ENCODE peak calls at places on chromosomes 11 and 22, in five cellular contexts. One of them, this sample, is unnamed.
A peak's percentile ranks its signal among the peaks of the same experiment; 100 is the strongest.

GRCh38 chr11:93541884-93542752 is 1.1 kb downstream of the SMCO4 start:
- DNase-seq in A549: peak; percentile 38
- DNase-seq in esophagus squamous epithelium: no peak
- DNase-seq in gastrocnemius medialis: no peak
- DNase-seq in breast epithelium: no peak
- DNase-seq in this sample: peak; percentile 30

GRCh38 chr22:32698926-32699619 is 102.4 kb upstream of the TIMP3 start:
- DNase-seq in A549: no peak
- DNase-seq in esophagus squamous epithelium: no peak
- DNase-seq in gastrocnemius medialis: no peak
- DNase-seq in breast epithelium: no peak
- DNase-seq in this sample: peak; percentile 75

GRCh38 chr22:31044262-31044861 is 36.8 kb upstream of the SMTN start:
- DNase-seq in A549: no peak
- DNase-seq in esophagus squamous epithelium: no peak
- DNase-seq in gastrocnemius medialis: no peak
- DNase-seq in breast epithelium: peak; percentile 57
- DNase-seq in this sample: peak; percentile 89

GRCh38 chr11:130179396-130180306 is 20.1 kb downstream of the ST14 start:
- DNase-seq in A549: no peak
- DNase-seq in esophagus squamous epithelium: no peak
- DNase-seq in gastrocnemius medialis: no peak
- DNase-seq in breast epithelium: no peak
- DNase-seq in this sample: no peak

GRCh38 chr11:78789365-78789764 is 214.7 kb upstream of the NARS2 start:
- DNase-seq in A549: no peak
- DNase-seq in esophagus squamous epithelium: no peak
- DNase-seq in gastrocnemius medialis: no peak
- DNase-seq in breast epithelium: no peak
- DNase-seq in this sample: no peak

GRCh38 chr11:118370774-118371173 is 11.4 kb downstream of the UBE4A start:
- DNase-seq in A549: no peak
- DNase-seq in esophagus squamous epithelium: no peak
- DNase-seq in gastrocnemius medialis: no peak
- DNase-seq in breast epithelium: no peak
- DNase-seq in this sample: no peak

GRCh38 chr22:30169002-30169401 is 77.6 kb downstream of the LIF start:
- DNase-seq in A549: no peak
- DNase-seq in esophagus squamous epithelium: no peak
- DNase-seq in gastrocnemius medialis: no peak
- DNase-seq in breast epithelium: no peak
- DNase-seq in this sample: no peak

GRCh38 chr11:124793466-124794278 is 6.5 kb downstream of the MSANTD2 start:
- DNase-seq in A549: peak; percentile 40
- DNase-seq in esophagus squamous epithelium: no peak
- DNase-seq in gastrocnemius medialis: no peak
- DNase-seq in breast epithelium: no peak
- DNase-seq in this sample: no peak

GRCh38 chr22:27474112-27474571 is 327.4 kb downstream of the MN1 start:
- DNase-seq in A549: no peak
- DNase-seq in esophagus squamous epithelium: no peak
- DNase-seq in gastrocnemius medialis: no peak
- DNase-seq in breast epithelium: no peak
- DNase-seq in this sample: no peak

GRCh38 chr11:92269021-92269420 is 44.4 kb downstream of the FAT3 start:
- DNase-seq in A549: peak; percentile 26
- DNase-seq in esophagus squamous epithelium: no peak
- DNase-seq in gastrocnemius medialis: no peak
- DNase-seq in breast epithelium: no peak
- DNase-seq in this sample: no peak

GRCh38 chr11:124421043-124421442 is 3.6 kb downstream of the OR8B4 start:
- DNase-seq in A549: no peak
- DNase-seq in esophagus squamous epithelium: no peak
- DNase-seq in gastrocnemius medialis: no peak
- DNase-seq in breast epithelium: no peak
- DNase-seq in this sample: no peak

GRCh38 chr11:1549355-1550330 is 22.4 kb downstream of the DUSP8 start:
- DNase-seq in A549: no peak
- DNase-seq in esophagus squamous epithelium: no peak
- DNase-seq in gastrocnemius medialis: no peak
- DNase-seq in breast epithelium: no peak
- DNase-seq in this sample: no peak

GRCh38 chr22:44409211-44409648 is 88.8 kb downstream of the RTL6 start:
- DNase-seq in A549: no peak
- DNase-seq in esophagus squamous epithelium: no peak
- DNase-seq in gastrocnemius medialis: no peak
- DNase-seq in breast epithelium: peak; percentile 49
- DNase-seq in this sample: no peak

GRCh38 chr11:50246699-50247098 is 214.0 kb downstream of the OR4C45 start:
- DNase-seq in A549: no peak
- DNase-seq in esophagus squamous epithelium: no peak
- DNase-seq in gastrocnemius medialis: no peak
- DNase-seq in breast epithelium: no peak
- DNase-seq in this sample: no peak

GRCh38 chr22:46598737-46599424 is 21.3 kb upstream of the GRAMD4 start:
- DNase-seq in A549: no peak
- DNase-seq in esophagus squamous epithelium: no peak
- DNase-seq in gastrocnemius medialis: no peak
- DNase-seq in breast epithelium: no peak
- DNase-seq in this sample: no peak

GRCh38 chr22:26406118-26406517 is 22.9 kb upstream of the ASPHD2 start:
- DNase-seq in A549: no peak
- DNase-seq in esophagus squamous epithelium: no peak
- DNase-seq in gastrocnemius medialis: no peak
- DNase-seq in breast epithelium: no peak
- DNase-seq in this sample: no peak

GRCh38 chr11:57515332-57516060 is at the start of gene SLC43A1:
- DNase-seq in A549: peak; percentile 65
- DNase-seq in esophagus squamous epithelium: no peak
- DNase-seq in gastrocnemius medialis: peak; percentile 43
- DNase-seq in breast epithelium: no peak
- DNase-seq in this sample: peak; percentile 58

GRCh38 chr11:124070906-124071621 is 29.9 kb upstream of the OR10G7 start:
- DNase-seq in A549: peak; percentile 10
- DNase-seq in esophagus squamous epithelium: no peak
- DNase-seq in gastrocnemius medialis: peak; percentile 24
- DNase-seq in breast epithelium: peak; percentile 65
- DNase-seq in this sample: peak; percentile 28

GRCh38 chr22:30887418-30887817 is 81.2 kb downstream of the MORC2 start:
- DNase-seq in A549: no peak
- DNase-seq in esophagus squamous epithelium: no peak
- DNase-seq in gastrocnemius medialis: no peak
- DNase-seq in breast epithelium: peak; percentile 40
- DNase-seq in this sample: no peak

GRCh38 chr11:73783483-73784020 is 4.1 kb upstream of the MRPL48 start:
- DNase-seq in A549: no peak
- DNase-seq in esophagus squamous epithelium: no peak
- DNase-seq in gastrocnemius medialis: no peak
- DNase-seq in breast epithelium: no peak
- DNase-seq in this sample: no peak

GRCh38 chr11:108498046-108498815 is at the start of gene POGLUT3:
- DNase-seq in A549: peak; percentile 35
- DNase-seq in esophagus squamous epithelium: no peak
- DNase-seq in gastrocnemius medialis: peak; percentile 4
- DNase-seq in breast epithelium: no peak
- DNase-seq in this sample: peak; percentile 65

GRCh38 chr11:108628812-108629211 is 35.2 kb upstream of the EXPH5 start:
- DNase-seq in A549: no peak
- DNase-seq in esophagus squamous epithelium: no peak
- DNase-seq in gastrocnemius medialis: no peak
- DNase-seq in breast epithelium: no peak
- DNase-seq in this sample: no peak

GRCh38 chr11:94171693-94172440 is 43.2 kb downstream of the PANX1 start:
- DNase-seq in A549: peak; percentile 29
- DNase-seq in esophagus squamous epithelium: no peak
- DNase-seq in gastrocnemius medialis: no peak
- DNase-seq in breast epithelium: no peak
- DNase-seq in this sample: peak; percentile 24

GRCh38 chr11:6813651-6814050 is 14.2 kb upstream of the OR6A2 start:
- DNase-seq in A549: no peak
- DNase-seq in esophagus squamous epithelium: no peak
- DNase-seq in gastrocnemius medialis: no peak
- DNase-seq in breast epithelium: no peak
- DNase-seq in this sample: no peak

GRCh38 chr11:1146311-1146864 is 11.4 kb upstream of the MUC5AC start:
- DNase-seq in A549: no peak
- DNase-seq in esophagus squamous epithelium: no peak
- DNase-seq in gastrocnemius medialis: no peak
- DNase-seq in breast epithelium: no peak
- DNase-seq in this sample: no peak

GRCh38 chr11:123103326-123103980 is 41.5 kb upstream of the HSPA8 start:
- DNase-seq in A549: peak; percentile 26
- DNase-seq in esophagus squamous epithelium: no peak
- DNase-seq in gastrocnemius medialis: peak; percentile 33
- DNase-seq in breast epithelium: no peak
- DNase-seq in this sample: peak; percentile 66

GRCh38 chr11:7635137-7635536 is 38.2 kb downstream of the CYB5R2 start:
- DNase-seq in A549: no peak
- DNase-seq in esophagus squamous epithelium: no peak
- DNase-seq in gastrocnemius medialis: no peak
- DNase-seq in breast epithelium: no peak
- DNase-seq in this sample: no peak

GRCh38 chr22:40519284-40519947 is 117.1 kb downstream of the MRTFA start:
- DNase-seq in A549: no peak
- DNase-seq in esophagus squamous epithelium: no peak
- DNase-seq in gastrocnemius medialis: no peak
- DNase-seq in breast epithelium: no peak
- DNase-seq in this sample: no peak

GRCh38 chr11:88320149-88320559 is 17.4 kb downstream of the CTSC start:
- DNase-seq in A549: no peak
- DNase-seq in esophagus squamous epithelium: no peak
- DNase-seq in gastrocnemius medialis: no peak
- DNase-seq in breast epithelium: no peak
- DNase-seq in this sample: no peak

GRCh38 chr11:61411589-61411988 is 18.2 kb downstream of the CPSF7 start:
- DNase-seq in A549: no peak
- DNase-seq in esophagus squamous epithelium: no peak
- DNase-seq in gastrocnemius medialis: no peak
- DNase-seq in breast epithelium: no peak
- DNase-seq in this sample: no peak
- H3K27ac ChIP-seq in A549: no peak overlapping the region
- H3K27ac ChIP-seq in esophagus squamous epithelium: no peak overlapping the region
- H3K27ac ChIP-seq in gastrocnemius medialis: no peak overlapping the region
- H3K27ac ChIP-seq in breast epithelium: no peak overlapping the region
- H3K27ac ChIP-seq in this sample: no peak overlapping the region

DNA sequence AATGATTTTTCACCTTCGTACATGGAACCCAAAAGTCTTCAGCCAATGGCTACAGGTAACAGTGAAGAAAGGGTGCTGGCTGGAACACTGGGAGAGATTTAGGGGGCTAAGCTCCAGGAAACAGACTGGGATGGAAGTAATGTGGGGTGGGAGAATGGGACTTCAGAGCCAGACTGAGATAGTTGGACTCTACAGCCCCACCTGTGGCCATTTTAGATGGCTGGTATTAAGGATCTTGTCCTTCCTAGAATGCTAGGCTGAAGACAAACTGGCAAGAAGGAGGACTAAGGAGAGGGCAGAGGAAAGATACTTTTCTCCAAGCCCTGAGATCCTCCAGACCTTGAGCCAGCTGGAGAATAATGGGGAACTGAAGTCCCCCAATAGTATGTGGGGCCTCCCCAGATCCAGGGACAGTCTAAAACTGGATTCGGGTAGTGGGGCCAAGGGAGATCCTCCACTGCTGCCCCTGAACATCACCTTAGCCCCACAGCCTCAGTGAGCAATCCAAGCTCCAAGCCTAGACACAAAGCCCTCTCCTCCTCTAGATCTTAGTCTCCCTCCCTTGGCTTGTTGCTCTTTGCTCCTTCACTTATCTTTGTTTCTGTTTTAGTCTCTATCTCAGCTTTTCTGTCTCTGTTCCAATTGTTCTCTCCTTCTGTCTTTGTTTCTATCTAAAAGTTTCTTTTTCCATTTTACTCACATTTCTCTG is 16.1 kb upstream of the RRAS2 start:
- DNase-seq in A549: no peak
- DNase-seq in esophagus squamous epithelium: no peak
- DNase-seq in gastrocnemius medialis: no peak
- DNase-seq in breast epithelium: no peak
- DNase-seq in this sample: no peak
- TF ChIP-seq CTCF in A549: no peak
- TF ChIP-seq CTCF in esophagus squamous epithelium: no peak
- TF ChIP-seq CTCF in gastrocnemius medialis: no peak
- TF ChIP-seq CTCF in breast epithelium: no peak
- TF ChIP-seq CTCF in this sample: no peak

GRCh38 chr11:76448506-76448905 is 3.7 kb downstream of the EMSY start:
- DNase-seq in A549: no peak
- DNase-seq in esophagus squamous epithelium: no peak
- DNase-seq in gastrocnemius medialis: no peak
- DNase-seq in breast epithelium: no peak
- DNase-seq in this sample: no peak

GRCh38 chr11:76443254-76443935 is 1.4 kb upstream of the EMSY start:
- DNase-seq in A549: no peak
- DNase-seq in esophagus squamous epithelium: no peak
- DNase-seq in gastrocnemius medialis: no peak
- DNase-seq in breast epithelium: no peak
- DNase-seq in this sample: no peak

GRCh38 chr11:76444065-76444383 is 794 bp upstream of the EMSY start:
- DNase-seq in A549: no peak
- DNase-seq in esophagus squamous epithelium: no peak
- DNase-seq in gastrocnemius medialis: no peak
- DNase-seq in breast epithelium: no peak
- DNase-seq in this sample: no peak

GRCh38 chr11:76444384-76445121 is at the start of gene EMSY:
- DNase-seq in A549: peak; percentile 94
- DNase-seq in esophagus squamous epithelium: peak; percentile 77
- DNase-seq in gastrocnemius medialis: peak; percentile 98
- DNase-seq in breast epithelium: peak; percentile 94
- DNase-seq in this sample: peak; percentile 97

GRCh38 chr11:76445122-76446084 is 585 bp downstream of the EMSY start:
- DNase-seq in A549: peak; percentile 87
- DNase-seq in esophagus squamous epithelium: peak; percentile 25
- DNase-seq in gastrocnemius medialis: peak; percentile 47
- DNase-seq in breast epithelium: peak; percentile 73
- DNase-seq in this sample: peak; percentile 63
- TF ChIP-seq POLR2A in A549: peak; percentile 31
- TF ChIP-seq POLR2A in esophagus squamous epithelium: peak; percentile 56
- TF ChIP-seq POLR2A in gastrocnemius medialis: peak; percentile 52
- TF ChIP-seq POLR2A in breast epithelium: no peak
- TF ChIP-seq POLR2A in this sample: peak; percentile 37

DNA sequence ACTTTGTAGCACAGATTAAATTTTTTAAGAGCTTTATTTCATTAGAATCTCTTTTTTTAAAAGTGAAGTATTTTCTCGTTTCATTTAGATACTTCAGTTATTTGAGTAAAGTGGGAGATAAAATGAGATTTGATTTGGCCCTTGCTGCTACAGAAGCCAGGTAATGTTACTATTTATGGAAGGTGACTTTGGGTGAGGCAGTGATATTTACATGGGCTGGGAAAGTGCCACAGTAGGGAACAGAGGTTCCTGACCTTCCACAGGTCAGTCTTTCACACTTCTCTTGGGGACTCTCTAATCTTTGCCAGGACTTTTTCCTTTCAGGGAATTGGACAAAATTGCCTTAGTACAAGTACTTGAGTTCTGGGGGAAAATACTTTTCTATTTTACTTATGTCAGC is 20.4 kb downstream of the CTR9 start:
- DNase-seq in A549: no peak
- DNase-seq in esophagus squamous epithelium: no peak
- DNase-seq in gastrocnemius medialis: no peak
- DNase-seq in breast epithelium: no peak
- DNase-seq in this sample: no peak
- H3K27ac ChIP-seq in A549: no peak overlapping the region
- H3K27ac ChIP-seq in esophagus squamous epithelium: no peak overlapping the region
- H3K27ac ChIP-seq in gastrocnemius medialis: peak overlapping the region; percentile 70
- H3K27ac ChIP-seq in breast epithelium: no peak overlapping the region
- H3K27ac ChIP-seq in this sample: no peak overlapping the region

GRCh38 chr11:83306385-83307080 is 20.4 kb upstream of the CCDC90B start:
- DNase-seq in A549: no peak
- DNase-seq in esophagus squamous epithelium: no peak
- DNase-seq in gastrocnemius medialis: no peak
- DNase-seq in breast epithelium: no peak
- DNase-seq in this sample: no peak
- TF ChIP-seq CTCF in A549: no peak
- TF ChIP-seq CTCF in esophagus squamous epithelium: no peak
- TF ChIP-seq CTCF in gastrocnemius medialis: no peak
- TF ChIP-seq CTCF in breast epithelium: no peak
- TF ChIP-seq CTCF in this sample: no peak